ENCODE peak calls at places on chromosomes 4 and X, in seven cellular contexts. One of them, this sample, is unnamed.

GRCh38 chrX:150094996-150095395 is 156.7 kb upstream of the EOLA2 start:
- DNase-seq in transverse colon: no peak
- DNase-seq in WERI-Rb-1: no peak
- DNase-seq in HL-60: no peak
- DNase-seq in left lung: no peak
- DNase-seq in GM06990: no peak
- DNase-seq in A673: no peak
- DNase-seq in this sample: no peak

GRCh38 chr4:56737666-56738065 is 56.6 kb upstream of the HOPX start:
- DNase-seq in transverse colon: no peak
- DNase-seq in WERI-Rb-1: no peak
- DNase-seq in HL-60: no peak
- DNase-seq in left lung: no peak
- DNase-seq in GM06990: no peak
- DNase-seq in A673: no peak
- DNase-seq in this sample: no peak

GRCh38 chr4:18816228-18816891 is 794.8 kb upstream of the LCORL start:
- DNase-seq in transverse colon: no peak
- DNase-seq in WERI-Rb-1: no peak
- DNase-seq in HL-60: no peak
- DNase-seq in left lung: no peak
- DNase-seq in GM06990: no peak
- DNase-seq in A673: no peak
- DNase-seq in this sample: no peak

GRCh38 chrX:101260435-101260834 is 30.7 kb downstream of the TAF7L start:
- DNase-seq in transverse colon: no peak
- DNase-seq in WERI-Rb-1: peak; percentile 19
- DNase-seq in HL-60: no peak
- DNase-seq in left lung: no peak
- DNase-seq in GM06990: no peak
- DNase-seq in A673: no peak
- DNase-seq in this sample: peak; percentile 0

GRCh38 chr4:176383273-176384077 is 63.7 kb downstream of the SPCS3 start:
- DNase-seq in transverse colon: no peak
- DNase-seq in WERI-Rb-1: no peak
- DNase-seq in HL-60: no peak
- DNase-seq in left lung: no peak
- DNase-seq in GM06990: no peak
- DNase-seq in A673: no peak
- DNase-seq in this sample: no peak

GRCh38 chr4:37737456-37737855 is 51.3 kb upstream of the RELL1 start:
- DNase-seq in transverse colon: no peak
- DNase-seq in WERI-Rb-1: no peak
- DNase-seq in HL-60: no peak
- DNase-seq in left lung: no peak
- DNase-seq in GM06990: no peak
- DNase-seq in A673: no peak
- DNase-seq in this sample: no peak

GRCh38 chrX:39721570-39722279 is 376.0 kb downstream of the BCOR start:
- DNase-seq in transverse colon: no peak
- DNase-seq in WERI-Rb-1: no peak
- DNase-seq in HL-60: no peak
- DNase-seq in left lung: no peak
- DNase-seq in GM06990: no peak
- DNase-seq in A673: no peak
- DNase-seq in this sample: no peak

GRCh38 chr4:168558587-168558986 is 61.7 kb downstream of the PALLD start:
- DNase-seq in transverse colon: no peak
- DNase-seq in WERI-Rb-1: no peak
- DNase-seq in HL-60: no peak
- DNase-seq in left lung: no peak
- DNase-seq in GM06990: no peak
- DNase-seq in A673: peak; percentile 34
- DNase-seq in this sample: no peak

GRCh38 chrX:19747672-19748610 is 139.5 kb downstream of the SH3KBP1 start:
- DNase-seq in transverse colon: peak; percentile 48
- DNase-seq in WERI-Rb-1: no peak
- DNase-seq in HL-60: peak; percentile 30
- DNase-seq in left lung: no peak
- DNase-seq in GM06990: peak; percentile 75
- DNase-seq in A673: no peak
- DNase-seq in this sample: peak; percentile 86

GRCh38 chrX:51496501-51497291 is at the start of gene NUDT11:
- DNase-seq in transverse colon: peak; percentile 46
- DNase-seq in WERI-Rb-1: no peak
- DNase-seq in HL-60: no peak
- DNase-seq in left lung: peak; percentile 55
- DNase-seq in GM06990: peak; percentile 18
- DNase-seq in A673: peak; percentile 78
- DNase-seq in this sample: peak; percentile 18

GRCh38 chrX:72402614-72403013 is 96.9 kb upstream of the CITED1 start:
- DNase-seq in transverse colon: no peak
- DNase-seq in WERI-Rb-1: no peak
- DNase-seq in HL-60: no peak
- DNase-seq in left lung: no peak
- DNase-seq in GM06990: no peak
- DNase-seq in A673: no peak
- DNase-seq in this sample: no peak

GRCh38 chr4:119299221-119300071 is 22.5 kb downstream of the FABP2 start:
- DNase-seq in transverse colon: no peak
- DNase-seq in WERI-Rb-1: no peak
- DNase-seq in HL-60: no peak
- DNase-seq in left lung: no peak
- DNase-seq in GM06990: peak; percentile 13
- DNase-seq in A673: peak; percentile 3
- DNase-seq in this sample: peak; percentile 66

GRCh38 chrX:115494133-115494532 is 66.8 kb upstream of the PLS3 start:
- DNase-seq in transverse colon: no peak
- DNase-seq in WERI-Rb-1: no peak
- DNase-seq in HL-60: no peak
- DNase-seq in left lung: no peak
- DNase-seq in GM06990: no peak
- DNase-seq in A673: no peak
- DNase-seq in this sample: no peak

GRCh38 chr4:83548151-83548905 is 12.4 kb downstream of the GPAT3 start:
- DNase-seq in transverse colon: peak; percentile 86
- DNase-seq in WERI-Rb-1: no peak
- DNase-seq in HL-60: peak; percentile 91
- DNase-seq in left lung: peak; percentile 81
- DNase-seq in GM06990: peak; percentile 52
- DNase-seq in A673: peak; percentile 63
- DNase-seq in this sample: peak; percentile 83

GRCh38 chrX:35076061-35076460 is 133.5 kb downstream of the FAM47B start:
- DNase-seq in transverse colon: no peak
- DNase-seq in WERI-Rb-1: no peak
- DNase-seq in HL-60: no peak
- DNase-seq in left lung: no peak
- DNase-seq in GM06990: no peak
- DNase-seq in A673: peak; percentile 10
- DNase-seq in this sample: no peak

GRCh38 chr4:62771656-62772557 is 1571.8 kb downstream of the ADGRL3 start:
- DNase-seq in transverse colon: no peak
- DNase-seq in WERI-Rb-1: peak; percentile 5
- DNase-seq in HL-60: no peak
- DNase-seq in left lung: no peak
- DNase-seq in GM06990: no peak
- DNase-seq in A673: no peak
- DNase-seq in this sample: no peak

GRCh38 chr4:37244583-37245390 is at the start of gene NWD2:
- DNase-seq in transverse colon: peak; percentile 13
- DNase-seq in WERI-Rb-1: no peak
- DNase-seq in HL-60: no peak
- DNase-seq in left lung: no peak
- DNase-seq in GM06990: no peak
- DNase-seq in A673: peak; percentile 2
- DNase-seq in this sample: peak; percentile 11

GRCh38 chr4:3725936-3726895 is 40.0 kb upstream of the ADRA2C start:
- DNase-seq in transverse colon: no peak
- DNase-seq in WERI-Rb-1: no peak
- DNase-seq in HL-60: no peak
- DNase-seq in left lung: no peak
- DNase-seq in GM06990: no peak
- DNase-seq in A673: no peak
- DNase-seq in this sample: no peak

GRCh38 chr4:67963345-67963744 is at the start of gene TMPRSS11A:
- DNase-seq in transverse colon: no peak
- DNase-seq in WERI-Rb-1: no peak
- DNase-seq in HL-60: no peak
- DNase-seq in left lung: no peak
- DNase-seq in GM06990: no peak
- DNase-seq in A673: no peak
- DNase-seq in this sample: no peak

GRCh38 chr4:140097572-140097971 is 56.4 kb downstream of the MAML3 start:
- DNase-seq in transverse colon: no peak
- DNase-seq in WERI-Rb-1: no peak
- DNase-seq in HL-60: no peak
- DNase-seq in left lung: no peak
- DNase-seq in GM06990: no peak
- DNase-seq in A673: no peak
- DNase-seq in this sample: no peak

GRCh38 chr4:88017516-88018302 is 10.3 kb downstream of the PKD2 start:
- DNase-seq in transverse colon: no peak
- DNase-seq in WERI-Rb-1: no peak
- DNase-seq in HL-60: no peak
- DNase-seq in left lung: no peak
- DNase-seq in GM06990: no peak
- DNase-seq in A673: no peak
- DNase-seq in this sample: no peak

GRCh38 chr4:5973033-5973432 is 45.2 kb downstream of the C4orf50 start:
- DNase-seq in transverse colon: no peak
- DNase-seq in WERI-Rb-1: peak; percentile 2
- DNase-seq in HL-60: no peak
- DNase-seq in left lung: no peak
- DNase-seq in GM06990: no peak
- DNase-seq in A673: no peak
- DNase-seq in this sample: no peak

GRCh38 chrX:38561951-38562719 is 793 bp downstream of the TSPAN7 start:
- DNase-seq in transverse colon: peak; percentile 22
- DNase-seq in WERI-Rb-1: peak; percentile 29
- DNase-seq in HL-60: no peak
- DNase-seq in left lung: peak; percentile 31
- DNase-seq in GM06990: no peak
- DNase-seq in A673: peak; percentile 12
- DNase-seq in this sample: no peak

GRCh38 chr4:89161841-89162240 is 50.5 kb downstream of the TIGD2 start:
- DNase-seq in transverse colon: no peak
- DNase-seq in WERI-Rb-1: no peak
- DNase-seq in HL-60: no peak
- DNase-seq in left lung: no peak
- DNase-seq in GM06990: no peak
- DNase-seq in A673: no peak
- DNase-seq in this sample: no peak

GRCh38 chrX:41381685-41382084 is 47.7 kb downstream of the DDX3X start:
- DNase-seq in transverse colon: peak; percentile 66
- DNase-seq in WERI-Rb-1: no peak
- DNase-seq in HL-60: no peak
- DNase-seq in left lung: peak; percentile 69
- DNase-seq in GM06990: no peak
- DNase-seq in A673: no peak
- DNase-seq in this sample: no peak

GRCh38 chrX:40169193-40170086 is 71.7 kb upstream of the BCOR start:
- DNase-seq in transverse colon: peak; percentile 80
- DNase-seq in WERI-Rb-1: peak; percentile 80
- DNase-seq in HL-60: no peak
- DNase-seq in left lung: no peak
- DNase-seq in GM06990: peak; percentile 80
- DNase-seq in A673: peak; percentile 77
- DNase-seq in this sample: peak; percentile 90

GRCh38 chrX:19709812-19710518 is 177.4 kb downstream of the SH3KBP1 start:
- DNase-seq in transverse colon: no peak
- DNase-seq in WERI-Rb-1: no peak
- DNase-seq in HL-60: no peak
- DNase-seq in left lung: no peak
- DNase-seq in GM06990: no peak
- DNase-seq in A673: no peak
- DNase-seq in this sample: no peak

GRCh38 chrX:72652132-72652531 is 62.0 kb downstream of the PHKA1 start:
- DNase-seq in transverse colon: no peak
- DNase-seq in WERI-Rb-1: no peak
- DNase-seq in HL-60: no peak
- DNase-seq in left lung: no peak
- DNase-seq in GM06990: no peak
- DNase-seq in A673: no peak
- DNase-seq in this sample: no peak

GRCh38 chr4:166252487-166253402 is 379.7 kb downstream of the TLL1 start:
- DNase-seq in transverse colon: no peak
- DNase-seq in WERI-Rb-1: peak; percentile 40
- DNase-seq in HL-60: no peak
- DNase-seq in left lung: no peak
- DNase-seq in GM06990: no peak
- DNase-seq in A673: peak; percentile 44
- DNase-seq in this sample: peak; percentile 36

GRCh38 chr4:147733614-147734344 is 1.9 kb downstream of the ARHGAP10 start:
- DNase-seq in transverse colon: no peak
- DNase-seq in WERI-Rb-1: peak; percentile 59
- DNase-seq in HL-60: no peak
- DNase-seq in left lung: no peak
- DNase-seq in GM06990: no peak
- DNase-seq in A673: no peak
- DNase-seq in this sample: peak; percentile 43
- TF ChIP-seq CTCF in transverse colon: no peak
- TF ChIP-seq CTCF in WERI-Rb-1: no peak
- TF ChIP-seq CTCF in HL-60: no peak
- TF ChIP-seq CTCF in left lung: no peak
- TF ChIP-seq CTCF in GM06990: no peak
- TF ChIP-seq CTCF in A673: peak; percentile 14
- TF ChIP-seq CTCF in this sample: no peak

GRCh38 chr4:76943129-76943620 is 6.4 kb upstream of the SEPTIN11 start:
- DNase-seq in transverse colon: no peak
- DNase-seq in WERI-Rb-1: no peak
- DNase-seq in HL-60: no peak
- DNase-seq in left lung: no peak
- DNase-seq in GM06990: no peak
- DNase-seq in A673: no peak
- DNase-seq in this sample: no peak
- H3K4me3 ChIP-seq in transverse colon: no peak overlapping the region
- H3K4me3 ChIP-seq in WERI-Rb-1: no peak overlapping the region
- H3K4me3 ChIP-seq in HL-60: no peak overlapping the region
- H3K4me3 ChIP-seq in left lung: no peak overlapping the region
- H3K4me3 ChIP-seq in GM06990: no peak overlapping the region
- H3K4me3 ChIP-seq in A673: no peak overlapping the region
- H3K4me3 ChIP-seq in this sample: no peak overlapping the region

DNA sequence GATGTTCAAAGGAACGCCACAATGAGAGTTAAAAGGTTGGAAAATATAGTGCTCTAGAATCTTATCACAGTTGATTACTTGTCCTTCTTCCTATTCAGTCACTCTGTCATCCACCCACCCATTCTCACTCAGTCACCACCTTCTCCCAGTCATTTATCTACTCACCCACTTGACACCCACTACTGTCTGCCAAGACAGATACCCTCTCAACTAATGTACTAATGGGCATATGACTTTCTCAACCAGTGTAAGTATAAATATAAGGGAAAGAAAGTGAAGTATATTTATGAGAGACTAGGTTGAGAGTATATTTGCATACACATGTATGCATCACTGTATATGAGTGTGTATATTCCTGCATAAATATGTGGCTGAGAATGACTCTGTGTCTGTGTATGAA is 20.0 kb downstream of the MID2 start:
- DNase-seq in transverse colon: no peak
- DNase-seq in WERI-Rb-1: no peak
- DNase-seq in HL-60: no peak
- DNase-seq in left lung: no peak
- DNase-seq in GM06990: no peak
- DNase-seq in A673: no peak
- DNase-seq in this sample: no peak
- TF ChIP-seq CTCF in transverse colon: no peak
- TF ChIP-seq CTCF in WERI-Rb-1: no peak
- TF ChIP-seq CTCF in HL-60: no peak
- TF ChIP-seq CTCF in left lung: no peak
- TF ChIP-seq CTCF in GM06990: no peak
- TF ChIP-seq CTCF in A673: no peak
- TF ChIP-seq CTCF in this sample: no peak

GRCh38 chr4:85557016-85557901 is 82.3 kb downstream of the ARHGAP24 start:
- DNase-seq in transverse colon: no peak
- DNase-seq in WERI-Rb-1: no peak
- DNase-seq in HL-60: no peak
- DNase-seq in left lung: no peak
- DNase-seq in GM06990: peak; percentile 70
- DNase-seq in A673: no peak
- DNase-seq in this sample: peak; percentile 83
- H3K4me3 ChIP-seq in transverse colon: no peak overlapping the region
- H3K4me3 ChIP-seq in WERI-Rb-1: no peak overlapping the region
- H3K4me3 ChIP-seq in HL-60: no peak overlapping the region
- H3K4me3 ChIP-seq in left lung: no peak overlapping the region
- H3K4me3 ChIP-seq in GM06990: no peak overlapping the region
- H3K4me3 ChIP-seq in A673: no peak overlapping the region
- H3K4me3 ChIP-seq in this sample: no peak overlapping the region

This sample was measured in GM12865.